ENCODE peak calls at places on chromosomes 7 and 10, in ten cellular contexts. One of them, this sample, is unnamed.

GRCh38 chr10:22427890-22428571 is 82.7 kb downstream of the SPAG6 start:
- DNase-seq in NCI-H748 treated with DMSO at 0.1 percent for 48 hours: peak
- DNase-seq in ELR: peak
- DNase-seq in tibial nerve: no peak
- DNase-seq in CD8-positive, alpha-beta T cell: no peak
- DNase-seq in GM20000: no peak
- DNase-seq in cardiac muscle cell: no peak
- DNase-seq in head of caudate nucleus: no peak
- DNase-seq in EL: peak
- DNase-seq in psoas muscle: no peak
- DNase-seq in this sample: no peak

GRCh38 chr10:84352251-84352842 is 24.0 kb downstream of the CCSER2 start:
- DNase-seq in NCI-H748 treated with DMSO at 0.1 percent for 48 hours: peak
- DNase-seq in ELR: peak
- DNase-seq in tibial nerve: no peak
- DNase-seq in CD8-positive, alpha-beta T cell: peak
- DNase-seq in GM20000: peak
- DNase-seq in cardiac muscle cell: peak
- DNase-seq in head of caudate nucleus: peak
- DNase-seq in EL: peak
- DNase-seq in psoas muscle: no peak
- DNase-seq in this sample: peak

GRCh38 chr7:26376208-26376917 is 84.7 kb downstream of the SNX10 start:
- DNase-seq in NCI-H748 treated with DMSO at 0.1 percent for 48 hours: peak
- DNase-seq in ELR: no peak
- DNase-seq in tibial nerve: no peak
- DNase-seq in CD8-positive, alpha-beta T cell: no peak
- DNase-seq in GM20000: peak
- DNase-seq in cardiac muscle cell: peak
- DNase-seq in head of caudate nucleus: no peak
- DNase-seq in EL: no peak
- DNase-seq in psoas muscle: peak
- DNase-seq in this sample: peak

GRCh38 chr7:153567426-153567825 is 484.8 kb upstream of the DPP6 start:
- DNase-seq in NCI-H748 treated with DMSO at 0.1 percent for 48 hours: no peak
- DNase-seq in ELR: no peak
- DNase-seq in tibial nerve: peak
- DNase-seq in CD8-positive, alpha-beta T cell: no peak
- DNase-seq in GM20000: no peak
- DNase-seq in cardiac muscle cell: no peak
- DNase-seq in head of caudate nucleus: no peak
- DNase-seq in EL: no peak
- DNase-seq in psoas muscle: peak
- DNase-seq in this sample: no peak

GRCh38 chr7:73667344-73668102 is at the start of gene VPS37D:
- DNase-seq in NCI-H748 treated with DMSO at 0.1 percent for 48 hours: peak
- DNase-seq in ELR: peak
- DNase-seq in tibial nerve: peak
- DNase-seq in CD8-positive, alpha-beta T cell: peak
- DNase-seq in GM20000: peak
- DNase-seq in cardiac muscle cell: peak
- DNase-seq in head of caudate nucleus: peak
- DNase-seq in EL: peak
- DNase-seq in psoas muscle: peak
- DNase-seq in this sample: peak

GRCh38 chr7:7254908-7255307 is 72.6 kb downstream of the C1GALT1 start:
- DNase-seq in NCI-H748 treated with DMSO at 0.1 percent for 48 hours: no peak
- DNase-seq in ELR: no peak
- DNase-seq in tibial nerve: no peak
- DNase-seq in CD8-positive, alpha-beta T cell: no peak
- DNase-seq in GM20000: no peak
- DNase-seq in cardiac muscle cell: no peak
- DNase-seq in head of caudate nucleus: no peak
- DNase-seq in EL: no peak
- DNase-seq in psoas muscle: no peak
- DNase-seq in this sample: no peak

GRCh38 chr10:101629781-101630419 is 41.8 kb downstream of the DPCD start:
- DNase-seq in NCI-H748 treated with DMSO at 0.1 percent for 48 hours: no peak
- DNase-seq in ELR: no peak
- DNase-seq in tibial nerve: no peak
- DNase-seq in CD8-positive, alpha-beta T cell: no peak
- DNase-seq in GM20000: no peak
- DNase-seq in cardiac muscle cell: no peak
- DNase-seq in head of caudate nucleus: peak
- DNase-seq in EL: no peak
- DNase-seq in psoas muscle: peak
- DNase-seq in this sample: no peak

GRCh38 chr7:68684246-68684850 is 913.9 kb upstream of the AUTS2 start:
- DNase-seq in NCI-H748 treated with DMSO at 0.1 percent for 48 hours: peak
- DNase-seq in ELR: no peak
- DNase-seq in tibial nerve: no peak
- DNase-seq in CD8-positive, alpha-beta T cell: no peak
- DNase-seq in GM20000: no peak
- DNase-seq in cardiac muscle cell: no peak
- DNase-seq in head of caudate nucleus: no peak
- DNase-seq in EL: no peak
- DNase-seq in psoas muscle: no peak
- DNase-seq in this sample: no peak

GRCh38 chr10:121596668-121597503 is 1.4 kb downstream of the FGFR2 start:
- DNase-seq in NCI-H748 treated with DMSO at 0.1 percent for 48 hours: no peak
- DNase-seq in ELR: no peak
- DNase-seq in tibial nerve: peak
- DNase-seq in CD8-positive, alpha-beta T cell: no peak
- DNase-seq in GM20000: peak
- DNase-seq in cardiac muscle cell: peak
- DNase-seq in head of caudate nucleus: peak
- DNase-seq in EL: no peak
- DNase-seq in psoas muscle: no peak
- DNase-seq in this sample: no peak

This sample was measured in GM13976.